ENCODE peak calls at places on chromosome 10, in five cellular contexts. One of them, this sample, is unnamed. For H3K36me3, the result is how much of the 10 kb centered on the place peaks cover.

GRCh38 chr10:31574566-31574965 is 255.6 kb downstream of the ZEB1 start:
- DNase-seq in upper lobe of left lung: no peak
- DNase-seq in OCI-LY7: no peak
- DNase-seq in heart left ventricle: no peak
- DNase-seq in psoas muscle: no peak
- DNase-seq in this sample: no peak

GRCh38 chr10:43210556-43210955 is 56.3 kb downstream of the RASGEF1A start:
- DNase-seq in upper lobe of left lung: no peak
- DNase-seq in OCI-LY7: no peak
- DNase-seq in heart left ventricle: no peak
- DNase-seq in psoas muscle: peak
- DNase-seq in this sample: no peak

GRCh38 chr10:77578583-77579227 is 58.9 kb downstream of the KCNMA1 start:
- DNase-seq in upper lobe of left lung: no peak
- DNase-seq in OCI-LY7: no peak
- DNase-seq in heart left ventricle: no peak
- DNase-seq in psoas muscle: no peak
- DNase-seq in this sample: peak

GRCh38 chr10:94223702-94224370 is 138.9 kb downstream of the NOC3L start:
- DNase-seq in upper lobe of left lung: no peak
- DNase-seq in OCI-LY7: no peak
- DNase-seq in heart left ventricle: peak
- DNase-seq in psoas muscle: no peak
- DNase-seq in this sample: no peak

GRCh38 chr10:72001026-72001380 is 36.8 kb downstream of the CHST3 start:
- DNase-seq in upper lobe of left lung: no peak
- DNase-seq in OCI-LY7: no peak
- DNase-seq in heart left ventricle: no peak
- DNase-seq in psoas muscle: no peak
- DNase-seq in this sample: no peak

GRCh38 chr10:84008878-84009277 is 130.4 kb upstream of the GHITM start:
- DNase-seq in upper lobe of left lung: no peak
- DNase-seq in OCI-LY7: peak
- DNase-seq in heart left ventricle: no peak
- DNase-seq in psoas muscle: no peak
- DNase-seq in this sample: no peak

GRCh38 chr10:124646483-124647352 is 97.5 kb downstream of the FAM53B start:
- DNase-seq in upper lobe of left lung: peak
- DNase-seq in OCI-LY7: no peak
- DNase-seq in heart left ventricle: peak
- DNase-seq in psoas muscle: peak
- DNase-seq in this sample: peak

GRCh38 chr10:35887686-35888085 is 245.6 kb upstream of the FZD8 start:
- DNase-seq in upper lobe of left lung: no peak
- DNase-seq in OCI-LY7: no peak
- DNase-seq in heart left ventricle: no peak
- DNase-seq in psoas muscle: no peak
- DNase-seq in this sample: peak

GRCh38 chr10:52864459-52865106 is 92.0 kb upstream of the MBL2 start:
- DNase-seq in upper lobe of left lung: no peak
- DNase-seq in OCI-LY7: no peak
- DNase-seq in heart left ventricle: peak
- DNase-seq in psoas muscle: peak
- DNase-seq in this sample: peak

GRCh38 chr10:88642254-88642653 is 22.0 kb upstream of the LIPF start:
- DNase-seq in upper lobe of left lung: no peak
- DNase-seq in OCI-LY7: no peak
- DNase-seq in heart left ventricle: no peak
- DNase-seq in psoas muscle: no peak
- DNase-seq in this sample: peak

GRCh38 chr10:68516766-68517165 is 10.6 kb downstream of the SLC25A16 start:
- DNase-seq in upper lobe of left lung: no peak
- DNase-seq in OCI-LY7: no peak
- DNase-seq in heart left ventricle: no peak
- DNase-seq in psoas muscle: no peak
- DNase-seq in this sample: peak

GRCh38 chr10:16016688-16017087 is 156.4 kb upstream of the MINDY3 start:
- DNase-seq in upper lobe of left lung: no peak
- DNase-seq in OCI-LY7: no peak
- DNase-seq in heart left ventricle: no peak
- DNase-seq in psoas muscle: no peak
- DNase-seq in this sample: no peak

GRCh38 chr10:51214897-51215227 is 140.6 kb downstream of the PRKG1 start:
- DNase-seq in upper lobe of left lung: no peak
- DNase-seq in OCI-LY7: no peak
- DNase-seq in heart left ventricle: no peak
- DNase-seq in psoas muscle: no peak
- DNase-seq in this sample: no peak

GRCh38 chr10:73553316-73553715 is 37.8 kb downstream of the USP54 start:
- DNase-seq in upper lobe of left lung: no peak
- DNase-seq in OCI-LY7: no peak
- DNase-seq in heart left ventricle: no peak
- DNase-seq in psoas muscle: peak
- DNase-seq in this sample: no peak

DNA sequence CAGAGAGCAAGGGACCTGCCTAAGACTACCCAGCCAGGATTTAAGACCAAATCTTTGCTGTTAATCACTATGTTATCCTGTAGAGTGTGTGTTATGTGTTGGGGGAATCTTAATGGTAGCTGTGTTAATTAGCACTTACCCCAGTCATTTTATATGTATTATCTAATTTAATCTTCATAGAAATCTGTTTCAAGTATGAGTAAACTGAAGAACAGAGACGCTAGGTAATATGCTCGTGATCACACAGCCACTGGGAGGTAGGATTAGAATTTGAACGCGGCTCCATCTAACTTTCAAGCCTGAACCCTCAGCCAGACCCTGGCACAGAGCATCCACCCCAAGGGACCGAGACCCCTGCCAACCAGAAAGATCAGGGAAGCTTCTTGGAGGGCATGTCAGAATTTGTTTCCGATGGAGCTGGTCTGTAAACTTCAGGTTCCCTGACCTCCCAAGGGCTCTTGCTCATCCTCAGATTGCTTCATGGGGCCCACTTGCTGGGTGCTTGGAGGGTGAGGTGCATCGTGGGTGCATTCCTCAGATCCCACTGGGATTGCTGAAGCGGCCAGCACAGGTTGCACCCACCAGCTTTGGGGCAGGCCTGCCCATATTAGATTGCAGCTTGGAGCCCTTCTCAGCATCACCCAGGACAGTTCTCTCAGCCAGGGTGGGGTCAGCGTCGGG is 105.0 kb downstream of the ZMIZ1 start:
- DNase-seq in upper lobe of left lung: no peak
- DNase-seq in OCI-LY7: no peak
- DNase-seq in heart left ventricle: no peak
- DNase-seq in psoas muscle: no peak
- DNase-seq in this sample: no peak
- H3K36me3 ChIP-seq in upper lobe of left lung: under half
- H3K36me3 ChIP-seq in OCI-LY7: under half
- H3K36me3 ChIP-seq in heart left ventricle: under half
- H3K36me3 ChIP-seq in psoas muscle: under half
- H3K36me3 ChIP-seq in this sample: under half

DNA sequence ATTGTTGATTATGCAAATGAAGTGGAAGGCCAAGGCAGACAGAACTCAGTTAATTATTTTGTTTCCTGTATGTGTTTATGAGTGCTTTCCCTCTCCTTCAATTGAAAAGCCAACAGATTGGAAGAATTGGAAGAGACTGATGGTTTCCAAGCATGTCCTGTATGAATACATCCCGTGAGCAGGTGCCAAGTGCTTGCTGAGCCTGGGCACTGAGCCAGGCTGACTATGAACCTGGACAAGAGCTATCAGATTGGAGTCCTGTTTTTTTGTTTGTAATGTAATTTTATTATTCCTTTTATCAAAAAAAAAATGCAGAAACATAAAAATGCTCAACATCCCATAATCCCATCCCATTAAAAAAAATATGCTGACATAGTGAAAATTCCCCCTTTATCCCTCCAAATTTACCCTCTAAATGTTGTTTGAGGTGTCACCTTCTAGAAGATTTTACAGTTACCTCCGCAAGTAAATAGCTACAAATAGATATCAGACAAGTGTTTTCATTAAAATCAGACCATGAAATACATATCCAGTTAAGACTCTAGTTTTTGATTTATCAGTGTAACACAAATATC is 449.5 kb downstream of the GRID1 start:
- DNase-seq in upper lobe of left lung: no peak
- DNase-seq in OCI-LY7: no peak
- DNase-seq in heart left ventricle: no peak
- DNase-seq in psoas muscle: no peak
- DNase-seq in this sample: peak
- TF ChIP-seq CTCF in upper lobe of left lung: no peak
- TF ChIP-seq CTCF in OCI-LY7: no peak
- TF ChIP-seq CTCF in heart left ventricle: no peak
- TF ChIP-seq CTCF in psoas muscle: no peak
- TF ChIP-seq CTCF in this sample: no peak

GRCh38 chr10:132036153-132036886 is 29.4 kb upstream of the JAKMIP3 start:
- DNase-seq in upper lobe of left lung: no peak
- DNase-seq in OCI-LY7: no peak
- DNase-seq in heart left ventricle: peak
- DNase-seq in psoas muscle: peak
- DNase-seq in this sample: no peak
- H3K4me3 ChIP-seq in upper lobe of left lung: no peak
- H3K4me3 ChIP-seq in OCI-LY7: no peak
- H3K4me3 ChIP-seq in heart left ventricle: peak
- H3K4me3 ChIP-seq in psoas muscle: peak
- H3K4me3 ChIP-seq in this sample: peak

GRCh38 chr10:102367441-102367840 is 28.1 kb upstream of the NFKB2 start:
- DNase-seq in upper lobe of left lung: no peak
- DNase-seq in OCI-LY7: no peak
- DNase-seq in heart left ventricle: no peak
- DNase-seq in psoas muscle: no peak
- DNase-seq in this sample: peak
- H3K36me3 ChIP-seq in upper lobe of left lung: half or more
- H3K36me3 ChIP-seq in OCI-LY7: half or more
- H3K36me3 ChIP-seq in heart left ventricle: half or more
- H3K36me3 ChIP-seq in psoas muscle: half or more
- H3K36me3 ChIP-seq in this sample: under half

DNA sequence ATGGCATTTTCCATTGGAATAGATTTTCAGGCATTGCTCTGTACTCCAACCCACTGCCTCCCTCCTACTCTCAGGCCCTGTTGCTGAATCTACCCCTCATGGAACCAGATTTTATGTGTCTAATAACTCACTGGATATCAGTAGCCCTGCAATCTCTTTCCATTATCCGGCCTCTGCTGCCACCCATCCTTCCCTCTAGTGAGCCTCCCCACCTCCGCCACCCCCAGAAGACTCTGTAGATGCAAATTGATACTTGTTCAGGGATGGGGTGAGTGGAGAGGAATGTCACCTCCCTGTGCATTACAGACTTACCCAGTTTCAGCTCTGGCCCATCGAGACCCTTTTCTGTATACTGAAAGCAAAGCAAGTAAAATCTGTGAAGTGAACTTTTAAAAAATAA is 52.3 kb upstream of the PHYHIPL start:
- DNase-seq in upper lobe of left lung: no peak
- DNase-seq in OCI-LY7: no peak
- DNase-seq in heart left ventricle: no peak
- DNase-seq in psoas muscle: no peak
- DNase-seq in this sample: no peak
- TF ChIP-seq CTCF in upper lobe of left lung: no peak
- TF ChIP-seq CTCF in OCI-LY7: no peak
- TF ChIP-seq CTCF in heart left ventricle: no peak
- TF ChIP-seq CTCF in psoas muscle: no peak
- TF ChIP-seq CTCF in this sample: no peak